ENCODE peak calls at places on chromosomes 2 and 18, in four cellular contexts. O, H, T and Q are unnamed samples.

GRCh38 chr2:47254464-47254863 is 99.4 kb upstream of the STPG4 start:
- DNase-seq in O (no peak), H (no peak), T (no peak), Q (no peak)

GRCh38 chr2:23563673-23564617 is 179.0 kb downstream of the KLHL29 start:
- DNase-seq in O (peak), H (no peak), T (no peak), Q (no peak)

GRCh38 chr2:98614024-98614739 is 5.8 kb downstream of the UNC50 start:
- DNase-seq in O (no peak), H (no peak), T (no peak), Q (no peak)

GRCh38 chr18:7117390-7118355 is at the start of gene LAMA1:
- DNase-seq in O (peak), H (no peak), T (no peak), Q (no peak)

GRCh38 chr2:20193185-20193584 is 31.7 kb downstream of the SDC1 start:
- DNase-seq in O (no peak), H (no peak), T (no peak), Q (no peak)

GRCh38 chr2:48162742-48163141 is 256.4 kb upstream of the FBXO11 start:
- DNase-seq in O (no peak), H (no peak), T (no peak), Q (no peak)

GRCh38 chr2:132550285-132550684 is 119.7 kb downstream of the LYPD1 start:
- DNase-seq in O (no peak), H (no peak), T (no peak), Q (no peak)

GRCh38 chr2:73588177-73588576 is 54.0 kb downstream of the NAT8 start:
- DNase-seq in O (no peak), H (no peak), T (no peak), Q (no peak)

GRCh38 chr2:171522804-171523338 is 597 bp downstream of the CYBRD1 start:
- DNase-seq in O (peak), H (no peak), T (peak), Q (no peak)

GRCh38 chr18:35463050-35463449 is 34.7 kb downstream of the INO80C start:
- DNase-seq in O (no peak), H (no peak), T (no peak), Q (no peak)

GRCh38 chr2:20501974-20502373 is 55.1 kb downstream of the RHOB start:
- DNase-seq in O (no peak), H (no peak), T (no peak), Q (peak)

GRCh38 chr2:170512271-170512670 is 202.9 kb upstream of the SP5 start:
- DNase-seq in O (no peak), H (no peak), T (no peak), Q (no peak)

GRCh38 chr18:58871514-58872490 is 7.1 kb downstream of the ZNF532 start:
- DNase-seq in O (no peak), H (no peak), T (no peak), Q (no peak)

GRCh38 chr2:217928324-217929293 is 74.2 kb downstream of the TNS1 start:
- DNase-seq in O (no peak), H (no peak), T (no peak), Q (no peak)

GRCh38 chr2:222178450-222178849 is 120.3 kb downstream of the PAX3 start:
- DNase-seq in O (no peak), H (no peak), T (no peak), Q (no peak)

GRCh38 chr2:210226186-210226585 is 939 bp upstream of the ACADL start:
- DNase-seq in O (no peak), H (no peak), T (no peak), Q (no peak)

GRCh38 chr2:100726866-100727265 is 93.1 kb upstream of the NPAS2 start:
- DNase-seq in O (no peak), H (no peak), T (no peak), Q (no peak)

GRCh38 chr2:100718065-100718570 is 101.8 kb upstream of the NPAS2 start:
- DNase-seq in O (no peak), H (peak), T (no peak), Q (no peak)

GRCh38 chr2:100722125-100722524 is 97.8 kb upstream of the NPAS2 start:
- DNase-seq in O (no peak), H (no peak), T (no peak), Q (no peak)

GRCh38 chr2:100721693-100722092 is 98.2 kb upstream of the NPAS2 start:
- DNase-seq in O (no peak), H (no peak), T (no peak), Q (no peak)
- TF ChIP-seq HMGXB4 in O (no peak), H (no peak), T (no peak), Q (no peak)

GRCh38 chr2:25587361-25587760 is 86.0 kb downstream of the DTNB start:
- DNase-seq in O (no peak), H (no peak), T (no peak), Q (no peak)
- TF ChIP-seq HMGXB4 in O (no peak), H (no peak), T (no peak), Q (no peak)

DNA sequence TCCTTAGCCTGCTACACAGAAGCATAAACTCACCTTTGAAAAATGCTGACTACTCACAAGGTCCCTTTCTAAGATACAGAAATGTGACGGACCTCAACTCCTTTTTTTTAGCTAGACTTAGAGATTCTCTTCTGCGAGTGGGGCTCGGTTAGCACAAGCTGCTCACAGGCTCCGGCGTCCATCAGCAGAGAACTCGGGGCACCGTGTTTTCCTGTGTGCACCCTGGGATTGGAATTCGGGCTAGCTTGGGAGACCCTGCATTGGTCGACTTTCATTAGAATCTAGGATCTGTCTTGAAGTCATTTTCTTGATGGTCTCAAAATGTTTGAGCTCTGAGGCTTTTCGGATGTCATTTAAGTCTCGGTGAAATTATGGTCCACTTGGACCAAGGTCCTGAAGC is 191.2 kb downstream of the GBX2 start:
- DNase-seq in O (no peak), H (no peak), T (no peak), Q (no peak)
- TF ChIP-seq HMGXB4 in O (no peak), H (no peak), T (no peak), Q (no peak)

DNA sequence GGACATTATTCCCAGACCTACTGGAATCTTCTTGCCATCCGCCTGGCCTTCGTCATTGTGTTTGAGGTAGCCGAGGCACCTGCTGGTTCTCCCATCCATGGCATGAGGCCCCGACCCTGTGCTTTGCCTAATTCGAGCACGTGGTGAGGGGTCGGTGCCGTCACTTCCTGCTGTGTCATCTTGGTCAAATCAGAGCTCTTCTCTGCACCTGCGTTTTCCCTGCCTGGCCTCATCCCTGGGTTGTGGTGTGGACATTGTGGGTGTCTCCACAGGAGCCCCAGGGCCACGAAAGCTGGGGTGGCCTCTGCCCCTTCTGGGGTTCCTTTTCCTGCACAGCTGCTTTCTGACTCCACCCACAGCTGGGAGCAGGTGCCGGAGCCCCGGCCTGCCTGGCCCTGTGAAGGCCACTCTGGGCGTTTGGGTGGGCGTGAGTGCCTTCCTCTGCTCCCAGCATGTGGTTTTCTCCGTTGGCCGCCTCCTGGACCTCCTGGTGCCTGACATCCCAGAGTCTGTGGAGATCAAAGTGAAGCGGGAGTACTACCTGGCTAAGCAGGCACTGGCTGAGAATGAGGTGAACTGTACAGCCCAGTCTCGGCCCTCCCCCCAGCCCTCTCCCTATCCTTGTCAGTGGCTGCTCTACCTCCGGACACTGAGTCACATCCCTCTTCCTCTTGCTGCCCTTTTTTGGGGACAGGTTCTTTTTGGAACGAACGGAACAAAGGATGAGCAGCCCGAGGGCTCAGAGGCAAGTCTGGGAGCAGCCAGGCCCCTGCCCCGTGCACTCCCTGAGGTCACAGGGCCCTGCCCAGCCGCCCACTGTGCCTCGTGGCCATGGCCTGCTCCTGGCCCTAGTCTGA is 35.0 kb downstream of the ANO7 start:
- DNase-seq in O (no peak), H (peak), T (no peak), Q (no peak)
- TF ChIP-seq HMGXB4 in O (no peak), H (no peak), T (no peak), Q (no peak)